ENCODE peak calls at places on chromosomes 12 and 14, in seven cellular contexts. H is PC-9, X is OCI-LY7, M is GM23248, Q is mammary epithelial cell, O is neuronal stem cell, S is K562. I is an unnamed sample.

GRCh38 chr12:76037130-76038105 is 5.8 kb upstream of the PHLDA1 start:
- DNase-seq in H (peak), X (peak), M (peak), Q (peak), O (peak), S (peak), I (peak)

GRCh38 chr14:37994846-37995372 is 212.8 kb upstream of the SSTR1 start:
- DNase-seq in H (no peak), X (no peak), M (no peak), Q (no peak), O (no peak), S (no peak), I (no peak)

GRCh38 chr14:94337274-94337673 is 14.1 kb upstream of the SERPINA6 start:
- DNase-seq in H (no peak), X (no peak), M (peak), Q (peak), O (no peak), S (no peak), I (no peak)

GRCh38 chr12:49872781-49873181 is 29.9 kb upstream of the BCDIN3D start:
- DNase-seq in H (no peak), X (no peak), M (peak), Q (no peak), O (no peak), S (no peak), I (peak)

GRCh38 chr12:108696996-108697290 is 34.4 kb downstream of the CORO1C start:
- DNase-seq in H (no peak), X (no peak), M (no peak), Q (no peak), O (no peak), S (no peak), I (no peak)

GRCh38 chr12:2894961-2895360 is 4.3 kb downstream of the TULP3 start:
- DNase-seq in H (no peak), X (no peak), M (peak), Q (no peak), O (no peak), S (no peak), I (no peak)

GRCh38 chr14:92253381-92253894 is 69.5 kb upstream of the SLC24A4 start:
- DNase-seq in H (no peak), X (no peak), M (no peak), Q (no peak), O (no peak), S (no peak), I (no peak)

GRCh38 chr14:95464103-95464502 is 52.3 kb downstream of the SYNE3 start:
- DNase-seq in H (no peak), X (no peak), M (no peak), Q (no peak), O (no peak), S (no peak), I (no peak)

GRCh38 chr14:54226103-54226502 is 170.7 kb upstream of the CDKN3 start:
- DNase-seq in H (no peak), X (no peak), M (peak), Q (peak), O (no peak), S (no peak), I (no peak)

GRCh38 chr14:67883717-67884116 is 64.1 kb downstream of the RAD51B start:
- DNase-seq in H (no peak), X (peak), M (peak), Q (no peak), O (no peak), S (no peak), I (no peak)

GRCh38 chr12:6699259-6699988 is 1.2 kb downstream of the PIANP start:
- DNase-seq in H (no peak), X (no peak), M (peak), Q (no peak), O (no peak), S (no peak), I (peak)

GRCh38 chr12:6700646-6701051 is at the start of gene PIANP:
- DNase-seq in H (no peak), X (peak), M (peak), Q (no peak), O (peak), S (peak), I (peak)

GRCh38 chr12:6703631-6704030 is 3.0 kb upstream of the PIANP start:
- DNase-seq in H (no peak), X (peak), M (peak), Q (no peak), O (peak), S (peak), I (peak)

GRCh38 chr12:6699989-6700645 is 498 bp downstream of the PIANP start:
- DNase-seq in H (no peak), X (peak), M (peak), Q (no peak), O (peak), S (no peak), I (peak)

DNA sequence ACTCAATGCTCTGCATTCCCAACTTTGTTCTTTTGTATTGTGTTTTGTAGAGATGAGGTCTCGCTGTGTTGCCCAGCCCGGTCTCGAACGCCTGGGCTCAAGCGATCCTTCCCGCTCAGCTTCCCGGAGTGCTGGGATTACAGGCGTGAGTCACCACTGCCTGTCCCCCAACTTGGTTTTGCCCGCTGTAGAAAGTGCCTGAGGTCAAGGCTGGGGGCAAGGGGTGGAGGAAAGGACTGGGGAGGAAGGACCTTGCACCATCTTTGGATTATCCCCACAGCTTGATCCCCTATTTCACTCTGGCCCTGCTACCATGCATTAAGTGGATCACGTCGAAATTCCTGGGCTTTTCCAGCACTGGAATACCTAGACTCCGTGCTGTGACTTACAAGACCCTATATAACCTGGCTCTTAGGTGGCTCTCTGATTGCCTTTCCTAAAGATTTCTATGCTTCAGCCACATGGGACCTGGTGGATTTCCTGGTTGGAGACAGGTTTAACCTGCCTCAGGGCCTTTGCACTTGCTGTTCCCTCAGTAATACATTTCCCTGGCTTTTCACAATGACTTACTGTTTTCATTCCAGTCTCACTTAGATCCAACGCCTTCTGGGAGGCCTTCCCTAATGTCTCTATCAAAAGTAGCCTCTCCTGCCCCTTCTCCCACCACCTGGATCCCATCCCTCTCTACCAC is 608 bp upstream of the PIANP start:
- DNase-seq in H (no peak), X (no peak), M (no peak), Q (no peak), O (peak), S (no peak), I (peak)
- H3K4me2 ChIP-seq in H (peak), X (peak), M (peak), Q (peak), O (peak), S (peak), I (no peak)

DNA sequence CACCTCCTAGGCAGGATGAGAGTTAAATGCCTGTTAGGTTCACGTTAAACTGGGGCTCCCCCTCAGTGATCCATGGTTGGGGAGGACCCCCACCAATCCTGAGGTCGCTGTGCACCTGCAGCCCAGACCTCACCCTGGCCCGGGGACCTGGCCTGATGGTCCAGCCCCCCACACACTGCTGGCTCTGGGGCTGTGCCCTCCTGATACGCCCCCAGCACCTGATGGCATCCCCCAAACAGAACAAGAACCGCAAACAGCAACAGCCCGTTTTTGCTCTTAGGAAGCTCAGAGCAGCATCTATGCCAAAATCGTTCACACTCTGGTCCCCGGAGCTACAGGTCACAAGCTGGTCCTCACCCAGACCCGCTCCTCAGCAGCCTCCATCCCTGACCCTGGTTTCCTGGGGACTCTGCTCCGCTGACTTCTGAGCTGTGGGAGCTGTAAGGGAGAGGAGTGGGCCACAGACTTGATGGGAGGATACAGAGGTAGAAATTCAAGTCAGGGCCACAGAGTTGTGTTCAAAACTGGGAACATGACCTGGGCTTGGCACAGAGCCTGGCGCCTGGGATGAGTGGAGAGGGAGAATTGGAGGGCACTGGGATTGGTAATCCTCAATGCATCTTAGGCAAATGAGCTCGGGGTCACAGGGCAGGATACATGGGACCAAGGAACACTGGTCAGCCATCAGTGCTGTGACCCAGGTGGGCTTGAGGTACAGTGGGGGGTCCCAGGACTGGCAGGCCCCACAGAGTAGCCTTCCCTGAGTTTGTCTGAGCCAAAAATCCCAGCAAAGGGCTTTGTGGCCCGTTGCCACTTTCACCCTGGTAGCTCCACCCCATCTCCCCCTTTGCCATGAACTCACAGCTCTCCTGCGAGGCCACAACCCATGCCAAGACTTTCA is 170.9 kb upstream of the RTL1 start:
- DNase-seq in H (no peak), X (no peak), M (no peak), Q (no peak), O (no peak), S (no peak), I (peak)
- H3K4me2 ChIP-seq in H (no peak), X (no peak), M (no peak), Q (no peak), O (no peak), S (no peak), I (no peak)

DNA sequence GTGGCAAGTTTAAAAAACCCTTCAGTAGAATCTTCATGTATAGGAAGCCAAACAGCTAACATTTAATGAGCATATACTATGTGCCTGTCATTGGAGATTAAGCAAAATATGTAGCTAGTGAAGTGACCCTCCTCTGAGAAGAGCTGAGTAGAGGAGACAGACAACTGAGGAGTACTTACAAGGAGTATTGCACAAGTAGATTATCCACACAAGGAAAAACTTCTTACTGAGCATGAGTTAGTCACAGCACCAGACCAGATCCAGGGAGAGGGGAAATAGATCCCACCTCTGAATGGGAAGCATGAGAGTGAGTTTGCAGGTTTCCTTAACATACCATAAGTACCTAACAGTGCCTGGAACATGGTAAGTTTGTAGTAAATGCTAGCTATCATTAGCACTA is 33.0 kb downstream of the FRMD6 start:
- DNase-seq in H (no peak), X (no peak), M (peak), Q (no peak), O (no peak), S (no peak), I (no peak)
- H3K4me2 ChIP-seq in H (no peak), X (no peak), M (peak), Q (no peak), O (no peak), S (no peak), I (no peak)

GRCh38 chr12:96421014-96421413 is 20.8 kb upstream of the CDK17 start:
- DNase-seq in H (no peak), X (no peak), M (no peak), Q (no peak), O (no peak), S (no peak), I (no peak)
- H3K4me2 ChIP-seq in H (no peak), X (no peak), M (peak), Q (no peak), O (no peak), S (peak), I (no peak)

GRCh38 chr14:88323520-88324199 is 591 bp upstream of the KCNK10 start:
- DNase-seq in H (no peak), X (peak), M (peak), Q (no peak), O (no peak), S (no peak), I (peak)
- H3K4me2 ChIP-seq in H (no peak), X (peak), M (no peak), Q (peak), O (peak), S (no peak), I (peak)

DNA sequence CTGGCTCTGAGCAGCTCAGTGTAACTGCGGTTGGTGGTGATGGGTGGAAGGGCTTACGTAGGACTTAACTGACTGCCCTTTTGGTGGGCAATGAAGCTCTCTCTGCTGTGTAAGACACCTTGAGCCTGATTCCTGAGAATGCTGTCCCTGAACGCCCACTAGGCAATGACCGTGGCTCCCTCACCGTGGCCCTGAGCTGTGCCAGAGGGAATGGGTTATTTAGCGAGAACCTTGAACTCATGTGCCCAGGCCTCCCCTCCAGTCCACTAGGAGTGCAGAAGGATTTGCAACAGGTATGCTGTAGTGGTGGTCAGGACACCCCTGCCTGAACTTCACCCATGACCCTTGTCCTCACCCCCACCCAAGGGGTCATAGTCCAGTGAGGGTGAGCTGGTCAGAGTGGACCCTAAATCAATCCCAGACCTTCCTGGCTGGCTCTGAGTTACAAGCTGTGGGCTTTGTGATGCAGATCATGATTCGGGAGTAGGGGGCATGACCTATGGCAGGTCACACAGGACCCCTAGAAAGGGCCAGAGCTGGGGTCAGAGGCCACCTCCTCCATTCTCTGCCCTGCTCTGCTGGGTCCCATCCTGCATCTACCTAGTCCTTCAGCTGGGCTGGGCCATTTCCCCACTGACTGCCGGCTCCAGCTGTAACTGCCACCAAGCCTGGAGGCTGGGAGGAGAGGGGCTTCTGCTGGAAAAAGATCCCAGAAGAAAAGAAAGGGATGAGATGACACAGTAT is 14.5 kb upstream of the ANKRD33 start:
- DNase-seq in H (no peak), X (no peak), M (no peak), Q (no peak), O (no peak), S (no peak), I (no peak)
- H3K4me2 ChIP-seq in H (no peak), X (no peak), M (no peak), Q (no peak), O (no peak), S (no peak), I (no peak)

I was measured in Karpas-422.